ENCODE peak calls at places on chromosomes 7 and 10, in six cellular contexts. L is activated CD8-positive, alpha-beta memory T cell treated with anti-CD3 and anti-CD28 coated beads for 48 hours; H is SK-N-DZ; P is glomerular endothelial cell; Z is CD8-positive, alpha-beta T cell; S is fibroblast of the aortic adventitia. F is an unnamed sample.

GRCh38 chr10:11213156-11213555 is 195.5 kb downstream of the CELF2 start:
- DNase-seq in L (no peak), H (no peak), P (no peak), Z (no peak), S (no peak), F (no peak)

GRCh38 chr7:96527133-96527827 is 182.4 kb downstream of the SEM1 start:
- DNase-seq in L (no peak), H (peak), P (no peak), Z (no peak), S (no peak), F (no peak)

GRCh38 chr7:129502708-129503685 is 666 bp downstream of the SMKR1 start:
- DNase-seq in L (no peak), H (no peak), P (no peak), Z (no peak), S (no peak), F (peak)

GRCh38 chr10:119423911-119424590 is 118.5 kb downstream of the RGS10 start:
- DNase-seq in L (no peak), H (no peak), P (no peak), Z (no peak), S (no peak), F (no peak)

GRCh38 chr7:5470721-5471311 is 47.2 kb upstream of the TNRC18 start:
- DNase-seq in L (no peak), H (no peak), P (no peak), Z (no peak), S (no peak), F (no peak)

GRCh38 chr7:33193308-33193864 is 64.0 kb downstream of the BBS9 start:
- DNase-seq in L (no peak), H (no peak), P (no peak), Z (no peak), S (no peak), F (no peak)

GRCh38 chr10:96998329-96998888 is 166.3 kb downstream of the LCOR start:
- DNase-seq in L (no peak), H (no peak), P (no peak), Z (no peak), S (peak), F (no peak)

GRCh38 chr7:83413425-83413824 is 235.5 kb downstream of the SEMA3E start:
- DNase-seq in L (no peak), H (no peak), P (no peak), Z (no peak), S (peak), F (no peak)

GRCh38 chr7:148883233-148884048 is 650 bp downstream of the EZH2 start:
- DNase-seq in L (peak), H (peak), P (no peak), Z (peak), S (no peak), F (peak)

GRCh38 chr7:64312826-64313225 is 935 bp upstream of the ZNF736 start:
- DNase-seq in L (no peak), H (no peak), P (no peak), Z (no peak), S (no peak), F (no peak)

GRCh38 chr7:19107142-19107391 is 10.4 kb downstream of the TWIST1 start:
- DNase-seq in L (no peak), H (no peak), P (no peak), Z (no peak), S (no peak), F (no peak)

GRCh38 chr10:96292971-96293909 is 11.0 kb upstream of the DNTT start:
- DNase-seq in L (no peak), H (peak), P (peak), Z (no peak), S (peak), F (no peak)